ENCODE peak calls at places on chromosomes 11 and 22, in nine cellular contexts. Q, V, L, H, Z, W, X, S and I are unnamed samples.

GRCh38 chr22:29625090-29625825 is 21.8 kb downstream of the NF2 start:
- DNase-seq in Q (no peak), V (peak; percentile 44), L (no peak), H (peak; percentile 75), Z (peak; percentile 77), W (peak; percentile 85), X (peak; percentile 34), S (peak; percentile 49), I (peak; percentile 82)

GRCh38 chr22:49632199-49633009 is 195.3 kb downstream of the BRD1 start:
- DNase-seq in Q (peak; percentile 2), V (peak; percentile 71), L (peak; percentile 53), H (no peak), Z (peak; percentile 62), W (peak; percentile 28), X (peak; percentile 37), S (peak; percentile 91), I (peak; percentile 60)

GRCh38 chr22:29528144-29528543 is 25.4 kb downstream of the THOC5 start:
- DNase-seq in Q (no peak), V (no peak), L (no peak), H (no peak), Z (no peak), W (no peak), X (no peak), S (no peak), I (no peak)

GRCh38 chr11:62439785-62440602 is 21.2 kb downstream of the SCGB1A1 start:
- DNase-seq in Q (peak; percentile 89), V (no peak), L (peak; percentile 49), H (no peak), Z (peak; percentile 74), W (peak; percentile 77), X (no peak), S (peak; percentile 37), I (no peak)

GRCh38 chr22:37498289-37498909 is 12.2 kb upstream of the MFNG start:
- DNase-seq in Q (no peak), V (peak; percentile 70), L (no peak), H (no peak), Z (no peak), W (no peak), X (peak; percentile 80), S (peak; percentile 90), I (peak; percentile 19)

GRCh38 chr11:2818021-2818420 is 67.6 kb downstream of the CDKN1C start:
- DNase-seq in Q (no peak), V (no peak), L (no peak), H (no peak), Z (no peak), W (no peak), X (no peak), S (no peak), I (no peak)

GRCh38 chr11:20618083-20618482 is 18.7 kb downstream of the SLC6A5 start:
- DNase-seq in Q (peak; percentile 8), V (no peak), L (no peak), H (no peak), Z (peak; percentile 55), W (no peak), X (no peak), S (no peak), I (no peak)

GRCh38 chr11:126925321-126926093 is 75.1 kb downstream of the KIRREL3 start:
- DNase-seq in Q (no peak), V (no peak), L (no peak), H (no peak), Z (no peak), W (peak; percentile 79), X (no peak), S (no peak), I (no peak)

GRCh38 chr22:31637938-31638618 is 23.9 kb downstream of the PISD start:
- DNase-seq in Q (no peak), V (no peak), L (peak; percentile 55), H (no peak), Z (peak; percentile 49), W (no peak), X (peak; percentile 52), S (no peak), I (no peak)

GRCh38 chr11:5624489-5625278 is at the start of gene TRIM34:
- DNase-seq in Q (peak; percentile 74), V (peak; percentile 25), L (peak; percentile 36), H (peak; percentile 63), Z (peak; percentile 69), W (peak; percentile 62), X (peak; percentile 67), S (no peak), I (peak; percentile 80)

GRCh38 chr11:16603890-16604783 is 134.3 kb upstream of the C11orf58 start:
- DNase-seq in Q (no peak), V (peak; percentile 63), L (peak; percentile 83), H (no peak), Z (peak; percentile 21), W (peak; percentile 58), X (peak; percentile 46), S (peak; percentile 65), I (no peak)

GRCh38 chr11:83862691-83863090 is 576.5 kb upstream of the CCDC90B start:
- DNase-seq in Q (no peak), V (no peak), L (no peak), H (no peak), Z (no peak), W (no peak), X (no peak), S (no peak), I (no peak)
- TF ChIP-seq CTCF in Q (no peak), V (no peak), L (no peak), H (no peak), Z (no peak), W (no peak), X (no peak), S (no peak), I (no peak)

GRCh38 chr11:45355706-45356041 is 69.5 kb upstream of the SYT13 start:
- DNase-seq in Q (no peak), V (no peak), L (no peak), H (peak; percentile 1), Z (no peak), W (no peak), X (no peak), S (no peak), I (no peak)
- H3K4me3 ChIP-seq in Q (peak overlapping the region; percentile 60), V (peak overlapping the region; percentile 48), L (peak overlapping the region; percentile 67), H (no peak overlapping the region), Z (peak overlapping the region; percentile 50), W (peak overlapping the region; percentile 34), X (peak overlapping the region; percentile 45), S (peak overlapping the region; percentile 67), I (peak overlapping the region; percentile 58)

GRCh38 chr11:35058318-35058717 is 80.7 kb upstream of the CD44 start:
- DNase-seq in Q (no peak), V (no peak), L (no peak), H (no peak), Z (no peak), W (no peak), X (no peak), S (no peak), I (peak; percentile 66)

GRCh38 chr11:35061516-35062440 is 77.2 kb upstream of the CD44 start:
- DNase-seq in Q (no peak), V (no peak), L (no peak), H (peak; percentile 54), Z (no peak), W (no peak), X (no peak), S (no peak), I (no peak)

GRCh38 chr11:35059040-35059439 is 79.9 kb upstream of the CD44 start:
- DNase-seq in Q (no peak), V (no peak), L (no peak), H (no peak), Z (no peak), W (no peak), X (no peak), S (no peak), I (no peak)

GRCh38 chr11:35050596-35050995 is 88.4 kb upstream of the CD44 start:
- DNase-seq in Q (no peak), V (no peak), L (no peak), H (no peak), Z (no peak), W (no peak), X (no peak), S (no peak), I (peak; percentile 26)

DNA sequence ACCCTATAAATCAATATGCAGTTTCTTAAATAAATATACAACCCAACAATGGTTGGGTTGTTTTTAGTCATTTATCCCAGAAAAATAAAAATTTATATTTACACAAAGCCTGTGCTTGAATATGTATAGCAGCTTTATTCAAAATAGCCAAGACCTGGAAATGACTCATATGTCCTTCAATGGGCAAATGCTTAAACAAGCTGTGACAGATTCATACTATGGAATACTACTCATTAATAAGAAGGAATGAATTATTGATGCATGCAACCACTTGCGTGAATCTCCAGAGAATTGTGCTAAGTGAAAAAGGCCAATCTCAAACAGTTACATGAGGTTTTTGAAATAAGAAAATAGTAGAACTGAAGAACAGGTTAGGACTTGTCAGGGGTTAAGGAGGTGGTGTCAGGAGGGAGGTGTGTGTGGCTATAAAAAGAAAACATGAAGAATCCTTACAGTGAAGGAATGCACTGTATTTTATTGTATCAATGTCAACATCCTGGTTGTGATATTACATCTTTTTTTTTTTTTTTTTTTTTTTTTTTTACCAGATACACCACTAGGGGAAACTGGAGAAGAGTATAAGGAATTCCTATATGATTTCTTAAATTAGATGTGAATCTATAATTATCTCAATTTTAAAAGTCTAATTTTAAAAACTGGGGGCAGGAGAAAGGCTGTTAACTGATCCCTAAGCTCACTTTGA is 82.4 kb upstream of the CD44 start:
- DNase-seq in Q (no peak), V (no peak), L (no peak), H (peak; percentile 66), Z (no peak), W (peak; percentile 28), X (no peak), S (no peak), I (peak; percentile 47)
- TF ChIP-seq CTCF in Q (no peak), V (no peak), L (no peak), H (no peak), Z (no peak), W (no peak), X (no peak), S (no peak), I (peak; percentile 20)

DNA sequence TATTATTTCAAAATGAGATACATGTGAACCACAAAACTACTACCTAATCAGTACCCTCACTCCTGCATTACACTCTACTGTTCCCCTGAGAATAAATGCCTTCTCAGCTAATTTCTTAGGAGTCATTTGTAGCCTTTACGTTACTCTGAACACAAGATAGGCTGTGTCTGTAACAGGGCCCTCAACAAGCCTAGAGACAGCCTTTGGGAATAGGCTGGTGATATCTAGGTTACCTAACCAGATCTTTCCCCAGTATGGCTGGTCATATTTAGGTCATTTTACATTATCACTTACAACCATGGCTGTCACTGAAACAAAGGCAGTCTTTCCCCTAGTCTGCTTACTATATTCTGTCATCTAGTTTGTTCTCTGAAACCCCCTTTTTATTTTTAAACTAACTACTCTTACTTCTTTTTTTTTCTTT is 14.2 kb downstream of the ATM start:
- DNase-seq in Q (no peak), V (no peak), L (no peak), H (no peak), Z (no peak), W (no peak), X (no peak), S (no peak), I (no peak)
- H3K4me3 ChIP-seq in Q (no peak overlapping the region), V (no peak overlapping the region), L (no peak overlapping the region), H (no peak overlapping the region), Z (no peak overlapping the region), W (no peak overlapping the region), X (no peak overlapping the region), S (no peak overlapping the region), I (no peak overlapping the region)

GRCh38 chr11:14413307-14414072 is 54.5 kb upstream of the RRAS2 start:
- DNase-seq in Q (peak; percentile 82), V (no peak), L (peak; percentile 64), H (no peak), Z (peak; percentile 80), W (peak; percentile 58), X (no peak), S (no peak), I (peak; percentile 87)
- TF ChIP-seq CTCF in Q (peak; percentile 58), V (no peak), L (peak; percentile 22), H (no peak), Z (peak; percentile 46), W (peak; percentile 33), X (peak; percentile 18), S (peak; percentile 43), I (peak; percentile 55)